ENCODE peak calls at places on chromosome 9, in four cellular contexts. Y, P, C and J are unnamed samples.

GRCh38 chr9:14209399-14209990 is 104.4 kb downstream of the NFIB start:
- DNase-seq in P (no peak), Y (no peak), C (peak), J (no peak)

GRCh38 chr9:136543830-136544548 is 1.9 kb downstream of the NOTCH1 start:
- DNase-seq in Y (no peak), C (no peak), P (no peak), J (no peak)

GRCh38 chr9:129002989-129003388 is 25.1 kb downstream of the SH3GLB2 start:
- DNase-seq in Y (no peak), C (no peak), P (no peak), J (no peak)

GRCh38 chr9:97502984-97503861 is 1.8 kb downstream of the TMOD1 start:
- DNase-seq in C (no peak), Y (no peak), P (no peak), J (peak)

GRCh38 chr9:33719581-33720374 is 75.6 kb upstream of the PRSS3 start:
- DNase-seq in C (peak), Y (no peak), P (no peak), J (no peak)

GRCh38 chr9:14768561-14769234 is 46.2 kb upstream of the CER1 start:
- DNase-seq in Y (peak), C (no peak), P (no peak), J (no peak)

GRCh38 chr9:109118802-109119438 is 827 bp downstream of the TMEM245 start:
- DNase-seq in Y (no peak), P (no peak), C (peak), J (no peak)

GRCh38 chr9:132864691-132865090 is 13.4 kb downstream of the AK8 start:
- DNase-seq in C (no peak), P (no peak), Y (no peak), J (no peak)